ENCODE peak calls at places on chromosomes 13 and 19, in eight cellular contexts. B is GM06990; C is activated T-cell treated with anti-CD3 and anti-CD28 coated beads, Interleukin-2, amount 50 U/mL, for 72 hours; A is central memory CD4-positive, alpha-beta T cell; H is stimulated activated CD4-positive, alpha-beta T cell treated with anti-CD3 and anti-CD28 coated beads, Interleukin-4, amount 100 ng/mL, for 24 hours; K is effector CD4-positive, alpha-beta T cell; Z is activated CD8-positive, alpha-beta memory T cell treated with anti-CD3 and anti-CD28 coated beads for 4 hours; V is cardiac fibroblast. M is an unnamed sample.

GRCh38 chr13:94065741-94066140 is 413.7 kb downstream of the DCT start:
- DNase-seq in B (no peak), C (no peak), H (no peak), K (no peak), V (peak; percentile 31), Z (no peak), A (no peak), M (no peak)

GRCh38 chr13:75101997-75102720 is 379.8 kb downstream of the TBC1D4 start:
- DNase-seq in Z (no peak), A (no peak), H (no peak), K (no peak), C (no peak), B (no peak), V (peak; percentile 65), M (peak; percentile 42)

GRCh38 chr13:112638157-112638750 is 50.3 kb upstream of the TUBGCP3 start:
- DNase-seq in V (no peak), H (no peak), Z (no peak), K (no peak), C (no peak), A (no peak), B (no peak), M (no peak)

GRCh38 chr19:54373781-54374266 is 9.1 kb upstream of the LAIR1 start:
- DNase-seq in Z (no peak), K (no peak), H (no peak), A (no peak), B (peak; percentile 56), V (no peak), C (no peak), M (peak; percentile 65)

GRCh38 chr19:8640402-8641004 is 10.1 kb downstream of the NFILZ start:
- DNase-seq in B (no peak), H (no peak), C (no peak), K (no peak), A (no peak), Z (no peak), V (peak; percentile 54), M (no peak)

GRCh38 chr13:40348096-40348679 is 318.3 kb downstream of the FOXO1 start:
- DNase-seq in H (no peak), B (no peak), C (no peak), A (no peak), K (no peak), V (no peak), Z (no peak), M (no peak)

GRCh38 chr19:1351324-1351947 is 32.3 kb upstream of the NDUFS7 start:
- DNase-seq in C (no peak), Z (no peak), B (no peak), H (no peak), V (no peak), K (no peak), A (no peak), M (no peak)

GRCh38 chr13:113935081-113935511 is 38.8 kb downstream of the C13orf46 start:
- DNase-seq in K (no peak), A (no peak), H (no peak), Z (no peak), B (no peak), C (no peak), V (no peak), M (no peak)

GRCh38 chr13:46571189-46571901 is 18.4 kb downstream of the LRCH1 start:
- DNase-seq in Z (no peak), B (no peak), H (no peak), V (peak; percentile 70), C (no peak), A (no peak), K (no peak), M (no peak)

GRCh38 chr19:48390188-48391099 is 907 bp downstream of the KDELR1 start:
- DNase-seq in H (peak; percentile 62), Z (no peak), C (peak; percentile 69), B (peak; percentile 77), V (peak; percentile 66), A (peak; percentile 44), K (peak; percentile 46), M (peak; percentile 70)

GRCh38 chr19:38862321-38863059 is 12.7 kb upstream of the HNRNPL start:
- DNase-seq in B (no peak), Z (no peak), A (no peak), K (no peak), V (no peak), C (no peak), H (no peak), M (no peak)

GRCh38 chr19:14475251-14476073 is at the start of gene PTGER1:
- DNase-seq in B (no peak), H (peak; percentile 19), K (no peak), Z (no peak), A (no peak), V (peak; percentile 45), C (peak; percentile 67), M (no peak)

GRCh38 chr19:22532388-22533310 is 101.5 kb upstream of the ZNF492 start:
- DNase-seq in A (no peak), V (no peak), Z (no peak), H (no peak), K (no peak), C (no peak), B (no peak), M (no peak)

GRCh38 chr19:2627855-2628254 is 74.6 kb downstream of the GNG7 start:
- DNase-seq in C (no peak), Z (no peak), H (no peak), K (no peak), V (peak; percentile 75), B (no peak), A (no peak), M (no peak)

GRCh38 chr19:46303702-46304397 is 7.0 kb downstream of the HIF3A start:
- DNase-seq in V (peak; percentile 69), Z (no peak), H (no peak), B (no peak), C (no peak), K (no peak), A (no peak), M (peak; percentile 17)

GRCh38 chr13:23679214-23679613 is 109.0 kb downstream of the TNFRSF19 start:
- DNase-seq in A (no peak), V (peak; percentile 78), H (no peak), B (no peak), Z (no peak), K (no peak), C (peak; percentile 40), M (no peak)

GRCh38 chr19:422213-422916 is 13.4 kb upstream of the C2CD4C start:
- DNase-seq in A (no peak), C (no peak), H (no peak), B (no peak), V (no peak), Z (no peak), K (no peak), M (no peak)

GRCh38 chr19:41515054-41515652 is 60.8 kb upstream of the CEACAM21 start:
- DNase-seq in V (no peak), Z (no peak), A (no peak), C (no peak), K (no peak), B (no peak), H (no peak), M (no peak)

GRCh38 chr13:104357174-104357573 is 1291.0 kb upstream of the SLC10A2 start:
- DNase-seq in K (no peak), V (peak; percentile 9), C (no peak), H (no peak), B (no peak), Z (no peak), A (no peak), M (no peak)

GRCh38 chr19:35059799-35060091 is 18.2 kb downstream of the HPN start:
- DNase-seq in H (no peak), K (no peak), Z (no peak), B (no peak), C (no peak), A (no peak), V (no peak), M (no peak)

GRCh38 chr13:114285166-114285808 is 3.9 kb downstream of the UPF3A start:
- DNase-seq in K (no peak), B (no peak), H (no peak), Z (no peak), C (no peak), A (no peak), V (peak; percentile 17), M (no peak)

GRCh38 chr13:27450921-27451461 is 627 bp upstream of the MTIF3 start:
- DNase-seq in B (no peak), A (no peak), H (peak; percentile 28), V (peak; percentile 57), Z (no peak), K (peak; percentile 45), C (peak; percentile 25), M (peak; percentile 46)

GRCh38 chr19:40610396-40611064 is 9.4 kb downstream of the LTBP4 start:
- DNase-seq in A (peak; percentile 81), B (peak; percentile 57), V (no peak), H (peak; percentile 57), C (peak; percentile 76), K (peak; percentile 57), Z (no peak), M (peak; percentile 18)

M was measured in DND-41.